ENCODE peak calls at places on chromosomes 4 and X, in four cellular contexts. One of them, this sample, is unnamed.

GRCh38 chrX:133722756-133723155 is 262.6 kb downstream of the GPC3 start:
- DNase-seq in left cardiac atrium: no peak
- DNase-seq in stomach: no peak
- DNase-seq in NCI-H774: no peak
- DNase-seq in this sample: no peak

GRCh38 chr4:184475096-184475461 is 729 bp upstream of the IRF2 start:
- DNase-seq in stomach: peak
- DNase-seq in NCI-H774: no peak
- DNase-seq in left cardiac atrium: peak
- DNase-seq in this sample: no peak

GRCh38 chrX:155134255-155134654 is 62.9 kb downstream of the BRCC3 start:
- DNase-seq in NCI-H774: no peak
- DNase-seq in stomach: no peak
- DNase-seq in left cardiac atrium: no peak
- DNase-seq in this sample: no peak

GRCh38 chr4:83109480-83110221 is 4.9 kb downstream of the PLAC8 start:
- DNase-seq in left cardiac atrium: peak
- DNase-seq in stomach: peak
- DNase-seq in NCI-H774: no peak
- DNase-seq in this sample: no peak

GRCh38 chr4:1375051-1375721 is 28.2 kb downstream of the UVSSA start:
- DNase-seq in NCI-H774: no peak
- DNase-seq in left cardiac atrium: peak
- DNase-seq in stomach: no peak
- DNase-seq in this sample: no peak

GRCh38 chr4:53786632-53787031 is 195.3 kb upstream of the LNX1 start:
- DNase-seq in NCI-H774: no peak
- DNase-seq in stomach: no peak
- DNase-seq in left cardiac atrium: no peak
- DNase-seq in this sample: no peak

GRCh38 chr4:1870578-1871443 is at the start of gene NSD2:
- DNase-seq in NCI-H774: peak
- DNase-seq in left cardiac atrium: peak
- DNase-seq in stomach: peak
- DNase-seq in this sample: peak

GRCh38 chrX:18873189-18873791 is 110.6 kb downstream of the PHKA2 start:
- DNase-seq in stomach: no peak
- DNase-seq in left cardiac atrium: peak
- DNase-seq in NCI-H774: no peak
- DNase-seq in this sample: no peak

GRCh38 chr4:26325191-26325590 is 4.4 kb downstream of the RBPJ start:
- DNase-seq in stomach: no peak
- DNase-seq in left cardiac atrium: no peak
- DNase-seq in NCI-H774: no peak
- DNase-seq in this sample: no peak

GRCh38 chrX:55240788-55241187 is 20.6 kb downstream of the PAGE5 start:
- DNase-seq in stomach: no peak
- DNase-seq in left cardiac atrium: no peak
- DNase-seq in NCI-H774: no peak
- DNase-seq in this sample: no peak

GRCh38 chrX:37714479-37714878 is 28.9 kb downstream of the XK start:
- DNase-seq in NCI-H774: no peak
- DNase-seq in stomach: no peak
- DNase-seq in left cardiac atrium: no peak
- DNase-seq in this sample: no peak

GRCh38 chr4:142158980-142159379 is 522.6 kb downstream of the IL15 start:
- DNase-seq in NCI-H774: no peak
- DNase-seq in left cardiac atrium: no peak
- DNase-seq in stomach: no peak
- DNase-seq in this sample: no peak

GRCh38 chr4:122639181-122639580 is 18.3 kb upstream of the IL21 start:
- DNase-seq in stomach: no peak
- DNase-seq in NCI-H774: no peak
- DNase-seq in left cardiac atrium: no peak
- DNase-seq in this sample: no peak

GRCh38 chr4:109332926-109333464 is 30.5 kb upstream of the COL25A1 start:
- DNase-seq in NCI-H774: no peak
- DNase-seq in stomach: no peak
- DNase-seq in left cardiac atrium: no peak
- DNase-seq in this sample: no peak

GRCh38 chr4:145939856-145940255 is 1.2 kb upstream of the ZNF827 start:
- DNase-seq in NCI-H774: no peak
- DNase-seq in left cardiac atrium: no peak
- DNase-seq in stomach: no peak
- DNase-seq in this sample: no peak

GRCh38 chrX:21959362-21960051 is 19.0 kb downstream of the SMS start:
- DNase-seq in left cardiac atrium: no peak
- DNase-seq in stomach: no peak
- DNase-seq in NCI-H774: no peak
- DNase-seq in this sample: no peak

GRCh38 chr4:188439641-188440311 is 300.5 kb downstream of the TRIML1 start:
- DNase-seq in left cardiac atrium: peak
- DNase-seq in NCI-H774: peak
- DNase-seq in stomach: peak
- DNase-seq in this sample: peak

GRCh38 chrX:64204701-64205440 is 637 bp downstream of the AMER1 start:
- DNase-seq in stomach: peak
- DNase-seq in left cardiac atrium: peak
- DNase-seq in NCI-H774: no peak
- DNase-seq in this sample: peak

GRCh38 chr4:173217075-173217474 is 48.5 kb downstream of the GALNT7 start:
- DNase-seq in NCI-H774: no peak
- DNase-seq in left cardiac atrium: no peak
- DNase-seq in stomach: no peak
- DNase-seq in this sample: no peak

GRCh38 chr4:138448169-138448568 is 206.0 kb upstream of the SLC7A11 start:
- DNase-seq in NCI-H774: no peak
- DNase-seq in stomach: no peak
- DNase-seq in left cardiac atrium: no peak
- DNase-seq in this sample: no peak

GRCh38 chr4:13543648-13544555 is at the start of gene NKX3-2:
- DNase-seq in stomach: no peak
- DNase-seq in NCI-H774: peak
- DNase-seq in left cardiac atrium: no peak
- DNase-seq in this sample: no peak

This sample was measured in NCI-H2107.